ENCODE peak calls at places on chromosomes 16 and 17, in eight cellular contexts. K is astrocyte; P is thoracic aorta; Z is CD8-positive, alpha-beta T cell; B is psoas muscle; N is IMR-90; I is cardiac muscle cell; F is heart right ventricle. Q is an unnamed sample. For H3K9me3, the result is how much of the 10 kb centered on the place peaks cover.

GRCh38 chr17:12492450-12492849 is 173.2 kb upstream of the MYOCD start:
- DNase-seq in K (peak), P (no peak), Z (no peak), B (no peak), N (peak), I (no peak), F (no peak), Q (no peak)

GRCh38 chr16:69542974-69543373 is 22.8 kb upstream of the NFAT5 start:
- DNase-seq in K (no peak), P (no peak), Z (no peak), B (no peak), N (peak), I (no peak), F (no peak), Q (no peak)

GRCh38 chr16:56551796-56552738 is 12.8 kb upstream of the MT4 start:
- DNase-seq in K (no peak), P (no peak), Z (no peak), B (no peak), N (no peak), I (peak), F (peak), Q (no peak)

GRCh38 chr16:53504161-53504663 is 1.2 kb upstream of the AKTIP start:
- DNase-seq in K (peak), P (peak), Z (peak), B (peak), N (peak), I (peak), F (peak), Q (peak)

GRCh38 chr16:28990375-28991040 is 5.7 kb downstream of the LAT start:
- DNase-seq in K (no peak), P (no peak), Z (peak), B (no peak), N (no peak), I (no peak), F (no peak), Q (no peak)

GRCh38 chr17:82332669-82333278 is 792 bp downstream of the SECTM1 start:
- DNase-seq in K (peak), P (no peak), Z (peak), B (peak), N (peak), I (no peak), F (no peak), Q (no peak)

GRCh38 chr17:72580321-72581127 is 459.7 kb downstream of the SOX9 start:
- DNase-seq in K (no peak), P (no peak), Z (no peak), B (no peak), N (no peak), I (no peak), F (no peak), Q (peak)

GRCh38 chr17:82577300-82577699 is 57.8 kb downstream of the FOXK2 start:
- DNase-seq in K (no peak), P (no peak), Z (no peak), B (no peak), N (no peak), I (no peak), F (no peak), Q (peak)

GRCh38 chr17:11412653-11413052 is 171.6 kb downstream of the SHISA6 start:
- DNase-seq in K (no peak), P (no peak), Z (no peak), B (no peak), N (no peak), I (no peak), F (no peak), Q (peak)

GRCh38 chr17:29671661-29672060 is 48.9 kb upstream of the CORO6 start:
- DNase-seq in K (no peak), P (no peak), Z (no peak), B (no peak), N (no peak), I (no peak), F (no peak), Q (no peak)

GRCh38 chr16:12862327-12862726 is 39.1 kb upstream of the SHISA9 start:
- DNase-seq in K (no peak), P (no peak), Z (no peak), B (no peak), N (no peak), I (no peak), F (no peak), Q (no peak)

GRCh38 chr16:62068747-62069146 is 32.5 kb upstream of the CDH8 start:
- DNase-seq in K (no peak), P (no peak), Z (no peak), B (no peak), N (no peak), I (no peak), F (no peak), Q (no peak)

GRCh38 chr16:51327001-51327400 is 175.9 kb upstream of the SALL1 start:
- DNase-seq in K (peak), P (no peak), Z (no peak), B (no peak), N (peak), I (no peak), F (no peak), Q (no peak)

GRCh38 chr17:61400058-61400785 is 579 bp downstream of the TBX2 start:
- DNase-seq in K (peak), P (no peak), Z (no peak), B (no peak), N (peak), I (peak), F (no peak), Q (no peak)

GRCh38 chr17:41906465-41907184 is 12.1 kb downstream of the ACLY start:
- DNase-seq in K (no peak), P (no peak), Z (no peak), B (no peak), N (peak), I (no peak), F (no peak), Q (no peak)

GRCh38 chr17:9729034-9729650 is 62.2 kb downstream of the DHRS7C start:
- DNase-seq in K (peak), P (no peak), Z (no peak), B (no peak), N (peak), I (peak), F (no peak), Q (no peak)

GRCh38 chr17:66865151-66865550 is 30.2 kb downstream of the CACNG5 start:
- DNase-seq in K (no peak), P (no peak), Z (no peak), B (no peak), N (peak), I (no peak), F (no peak), Q (no peak)

GRCh38 chr16:69329369-69330285 is 761 bp downstream of the PDF start:
- DNase-seq in K (no peak), P (no peak), Z (peak), B (no peak), N (no peak), I (no peak), F (no peak), Q (peak)

GRCh38 chr16:54875443-54875842 is 55.2 kb upstream of the IRX5 start:
- DNase-seq in K (no peak), P (no peak), Z (no peak), B (no peak), N (no peak), I (no peak), F (no peak), Q (no peak)

GRCh38 chr17:79230576-79230975 is 156.0 kb downstream of the ENGASE start:
- DNase-seq in K (no peak), P (no peak), Z (no peak), B (no peak), N (no peak), I (no peak), F (no peak), Q (no peak)

GRCh38 chr17:3964203-3965122 is at the start of gene ATP2A3:
- DNase-seq in K (no peak), P (no peak), Z (peak), B (no peak), N (no peak), I (peak), F (no peak), Q (peak)

GRCh38 chr16:8796469-8797363 is 723 bp downstream of the TMEM186 start:
- DNase-seq in K (no peak), P (no peak), Z (no peak), B (no peak), N (no peak), I (no peak), F (no peak), Q (no peak)

GRCh38 chr17:33284022-33284421 is 9.1 kb downstream of the ASIC2 start:
- DNase-seq in K (peak), P (peak), Z (no peak), B (peak), N (peak), I (no peak), F (no peak), Q (peak)

GRCh38 chr17:5883775-5884665 is 186.2 kb upstream of the WSCD1 start:
- DNase-seq in K (no peak), P (no peak), Z (no peak), B (no peak), N (no peak), I (no peak), F (no peak), Q (no peak)

GRCh38 chr16:76059186-76059585 is 218.0 kb upstream of the CNTNAP4 start:
- DNase-seq in K (no peak), P (no peak), Z (no peak), B (no peak), N (no peak), I (no peak), F (no peak), Q (no peak)

GRCh38 chr17:13593757-13594156 is 8.0 kb downstream of the HS3ST3A1 start:
- DNase-seq in K (peak), P (no peak), Z (no peak), B (no peak), N (peak), I (no peak), F (no peak), Q (no peak)

GRCh38 chr16:11105038-11105903 is 150.7 kb downstream of the SOCS1 start:
- DNase-seq in K (peak), P (no peak), Z (no peak), B (no peak), N (peak), I (no peak), F (no peak), Q (peak)

GRCh38 chr17:6608321-6608720 is 32.2 kb downstream of the KIAA0753 start:
- DNase-seq in K (peak), P (no peak), Z (no peak), B (no peak), N (peak), I (no peak), F (no peak), Q (no peak)

GRCh38 chr17:44197980-44198720 is 1.5 kb downstream of the ATXN7L3 start:
- DNase-seq in K (no peak), P (no peak), Z (peak), B (no peak), N (peak), I (peak), F (no peak), Q (peak)

GRCh38 chr17:11944587-11944986 is 52.7 kb downstream of the ZNF18 start:
- DNase-seq in K (peak), P (no peak), Z (no peak), B (no peak), N (no peak), I (no peak), F (no peak), Q (no peak)

GRCh38 chr17:45311762-45312476 is 4.9 kb downstream of the MAP3K14 start:
- DNase-seq in K (peak), P (no peak), Z (peak), B (peak), N (peak), I (peak), F (peak), Q (peak)

GRCh38 chr17:63647065-63647725 is 25.0 kb downstream of the MAP3K3 start:
- DNase-seq in K (peak), P (no peak), Z (no peak), B (no peak), N (peak), I (no peak), F (no peak), Q (no peak)

GRCh38 chr16:67394271-67395104 is 1.2 kb upstream of the TPPP3 start:
- DNase-seq in K (no peak), P (no peak), Z (no peak), B (no peak), N (no peak), I (peak), F (no peak), Q (no peak)

GRCh38 chr16:84302111-84302954 is 7.7 kb downstream of the WFDC1 start:
- DNase-seq in K (peak), P (no peak), Z (no peak), B (no peak), N (peak), I (no peak), F (no peak), Q (no peak)

GRCh38 chr17:82528484-82529265 is 9.1 kb downstream of the FOXK2 start:
- DNase-seq in K (peak), P (peak), Z (peak), B (peak), N (peak), I (no peak), F (peak), Q (peak)

GRCh38 chr17:29549169-29549935 is 17.5 kb downstream of the ABHD15 start:
- DNase-seq in K (peak), P (no peak), Z (no peak), B (no peak), N (peak), I (no peak), F (no peak), Q (no peak)

GRCh38 chr17:42289863-42290165 is 1.5 kb downstream of the STAT5A start:
- DNase-seq in K (no peak), P (no peak), Z (peak), B (no peak), N (no peak), I (no peak), F (no peak), Q (no peak)

GRCh38 chr16:82038941-82039340 is 3.9 kb downstream of the HSD17B2 start:
- DNase-seq in K (no peak), P (no peak), Z (no peak), B (no peak), N (no peak), I (no peak), F (no peak), Q (no peak)

GRCh38 chr16:68079616-68080344 is 5.4 kb upstream of the NFATC3 start:
- DNase-seq in K (no peak), P (no peak), Z (peak), B (peak), N (no peak), I (no peak), F (peak), Q (peak)

GRCh38 chr17:21772321-21772720 is 80.0 kb downstream of the KCNJ18 start:
- DNase-seq in K (no peak), P (no peak), Z (no peak), B (no peak), N (no peak), I (no peak), F (no peak), Q (no peak)
- H3K9me3 ChIP-seq in K (under half), P (under half), Z (under half), B (under half), N (under half), I (under half), F (under half), Q (under half)

DNA sequence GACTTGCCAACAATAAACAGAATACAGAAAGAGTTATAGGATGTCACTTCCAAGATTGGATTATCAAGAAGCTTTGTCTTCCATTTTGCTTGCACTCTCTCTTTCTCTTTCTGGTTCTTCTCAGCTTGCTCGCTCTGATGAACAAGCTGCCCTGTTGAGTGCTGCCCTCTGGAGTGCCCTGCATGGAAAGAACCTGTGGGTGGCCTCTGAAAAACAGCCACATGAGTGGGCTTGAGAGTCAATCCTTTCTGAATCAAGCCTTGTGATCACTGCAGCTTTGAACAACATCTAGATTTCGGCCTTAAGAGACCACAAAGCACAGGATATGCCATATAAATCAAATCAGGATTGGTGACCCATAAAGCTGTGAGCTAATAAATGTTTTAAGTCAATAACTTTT is 185.1 kb downstream of the KIF2B start:
- DNase-seq in K (no peak), P (no peak), Z (no peak), B (no peak), N (no peak), I (no peak), F (no peak), Q (no peak)
- H3K9me3 ChIP-seq in K (under half), P (under half), Z (under half), B (under half), N (under half), I (under half), F (under half), Q (under half)

GRCh38 chr17:52536466-52536865 is 378.0 kb upstream of the CA10 start:
- DNase-seq in K (no peak), P (no peak), Z (no peak), B (peak), N (no peak), I (no peak), F (peak), Q (no peak)
- H3K9me3 ChIP-seq in K (under half), P (under half), Z (under half), B (under half), N (under half), I (under half), F (under half), Q (under half)

GRCh38 chr16:35564148-35564547 is 2104.7 kb downstream of the TP53TG3F start:
- DNase-seq in K (no peak), P (no peak), Z (no peak), B (no peak), N (no peak), I (no peak), F (no peak), Q (no peak)

GRCh38 chr16:35564889-35565288 is 2105.5 kb downstream of the TP53TG3F start:
- DNase-seq in K (no peak), P (no peak), Z (no peak), B (no peak), N (no peak), I (no peak), F (no peak), Q (no peak)

GRCh38 chr16:35562919-35563318 is 2103.5 kb downstream of the TP53TG3F start:
- DNase-seq in K (no peak), P (no peak), Z (no peak), B (no peak), N (no peak), I (no peak), F (no peak), Q (no peak)

GRCh38 chr16:35562471-35562870 is 2103.1 kb downstream of the TP53TG3F start:
- DNase-seq in K (no peak), P (no peak), Z (no peak), B (no peak), N (no peak), I (no peak), F (no peak), Q (no peak)

GRCh38 chr16:35565626-35566025 is 2106.2 kb downstream of the TP53TG3F start:
- DNase-seq in K (no peak), P (no peak), Z (no peak), B (no peak), N (no peak), I (no peak), F (no peak), Q (no peak)
- H3K9me3 ChIP-seq in K (under half), P (under half), Z (under half), B (under half), N (under half), I (under half), F (under half), Q (under half)

GRCh38 chr17:34847939-34848338 is 113.3 kb downstream of the CCT6B start:
- DNase-seq in K (no peak), P (no peak), Z (no peak), B (no peak), N (no peak), I (no peak), F (no peak), Q (no peak)
- H3K9me3 ChIP-seq in K (under half), P (under half), Z (under half), B (under half), N (under half), I (under half), F (under half), Q (under half)

GRCh38 chr16:35572186-35572585 is 2112.8 kb downstream of the TP53TG3F start:
- DNase-seq in K (no peak), P (no peak), Z (no peak), B (no peak), N (no peak), I (no peak), F (no peak), Q (no peak)
- H3K9me3 ChIP-seq in K (under half), P (under half), Z (under half), B (under half), N (under half), I (under half), F (under half), Q (under half)

GRCh38 chr16:48602357-48603014 is 7.5 kb downstream of the N4BP1 start:
- DNase-seq in K (no peak), P (no peak), Z (no peak), B (no peak), N (no peak), I (no peak), F (no peak), Q (no peak)

GRCh38 chr16:48608452-48608851 is 1.5 kb downstream of the N4BP1 start:
- DNase-seq in K (peak), P (no peak), Z (peak), B (no peak), N (no peak), I (no peak), F (no peak), Q (no peak)

GRCh38 chr16:48605518-48606110 is 4.4 kb downstream of the N4BP1 start:
- DNase-seq in K (no peak), P (no peak), Z (no peak), B (peak), N (no peak), I (no peak), F (no peak), Q (no peak)

GRCh38 chr16:48607056-48607825 is 2.7 kb downstream of the N4BP1 start:
- DNase-seq in K (peak), P (no peak), Z (no peak), B (no peak), N (peak), I (no peak), F (no peak), Q (peak)

DNA sequence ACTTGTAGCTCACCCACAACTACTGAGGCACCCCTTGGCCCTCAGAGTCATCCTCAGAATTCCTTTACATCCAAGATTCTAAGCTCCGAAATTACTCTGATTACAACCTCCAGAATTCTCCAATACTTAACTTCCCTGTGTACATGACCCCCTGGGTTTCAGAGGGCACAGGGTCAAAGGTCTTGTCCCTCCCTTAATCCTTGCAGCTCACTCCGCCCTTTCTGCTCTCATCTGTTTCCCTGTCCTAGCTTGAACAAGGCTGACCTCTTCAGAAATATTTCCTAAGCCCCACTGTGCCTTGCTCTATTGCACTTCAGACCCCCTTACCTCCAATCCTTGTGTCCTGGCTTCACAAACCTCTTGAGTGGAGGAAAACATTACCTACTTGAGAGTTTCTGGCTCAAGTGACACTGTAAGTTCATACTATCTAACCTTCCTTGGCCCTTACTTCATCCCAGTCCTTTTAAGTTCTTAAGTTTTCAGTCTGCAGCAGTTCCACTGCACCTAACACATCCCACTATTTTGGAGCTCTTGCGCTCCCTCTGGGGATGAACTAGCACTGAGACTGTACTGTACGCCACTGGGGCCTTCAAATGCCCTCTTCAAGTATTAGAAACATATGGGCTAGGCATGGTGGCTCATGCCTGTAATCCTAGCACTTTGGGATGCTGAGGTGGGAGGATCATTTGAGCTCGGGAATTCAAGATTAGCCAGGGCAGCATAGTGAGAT is 6.2 kb downstream of the N4BP1 start:
- DNase-seq in K (no peak), P (no peak), Z (no peak), B (no peak), N (no peak), I (no peak), F (no peak), Q (peak)
- H3K9me3 ChIP-seq in K (under half), P (under half), Z (under half), B (under half), N (under half), I (under half), F (under half), Q (under half)

GRCh38 chr16:81003064-81003463 is 3.6 kb downstream of the CMC2 start:
- DNase-seq in K (no peak), P (no peak), Z (no peak), B (no peak), N (no peak), I (no peak), F (no peak), Q (no peak)
- H3K9me3 ChIP-seq in K (under half), P (under half), Z (under half), B (under half), N (under half), I (under half), F (under half), Q (under half)

Q was measured in colonic mucosa.